ENCODE peak calls at places on chromosomes 6 and 20, in four cellular contexts. T is body of pancreas, C is fibroblast of lung, Q is cardiac fibroblast. O is an unnamed sample.
A peak's percentile ranks its signal among the peaks of the same experiment; 100 is the strongest.

GRCh38 chr20:61926253-61926613 is 139.4 kb downstream of the TAF4 start:
- DNase-seq in T (no peak), C (no peak), Q (no peak), O (no peak)

GRCh38 chr6:28553986-28554881 is 28.6 kb downstream of the GPX5 start:
- DNase-seq in T (peak; percentile 6), C (peak; percentile 3), Q (peak; percentile 21), O (no peak)

GRCh38 chr20:6086868-6087267 is 33.0 kb upstream of the LRRN4 start:
- DNase-seq in T (no peak), C (no peak), Q (no peak), O (no peak)

GRCh38 chr20:61959301-61959700 is 106.4 kb downstream of the TAF4 start:
- DNase-seq in T (no peak), C (no peak), Q (no peak), O (no peak)

GRCh38 chr6:46023216-46023915 is 7.7 kb upstream of the CLIC5 start:
- DNase-seq in T (peak; percentile 31), C (peak; percentile 28), Q (peak; percentile 42), O (no peak)

GRCh38 chr6:7125290-7125689 is 17.5 kb downstream of the RREB1 start:
- DNase-seq in T (no peak), C (no peak), Q (no peak), O (no peak)

GRCh38 chr6:28462401-28462800 is 19.1 kb upstream of the ZSCAN23 start:
- DNase-seq in T (no peak), C (no peak), Q (no peak), O (no peak)

GRCh38 chr6:39452306-39452705 is 129.8 kb upstream of the KCNK16 start:
- DNase-seq in T (no peak), C (peak; percentile 45), Q (peak; percentile 30), O (no peak)

GRCh38 chr6:139378882-139379341 is 4.5 kb upstream of the CITED2 start:
- DNase-seq in T (no peak), C (no peak), Q (peak; percentile 26), O (no peak)

GRCh38 chr6:100134703-100135102 is 140.7 kb upstream of the MCHR2 start:
- DNase-seq in T (no peak), C (no peak), Q (peak; percentile 26), O (no peak)

GRCh38 chr6:52686878-52687699 is 16.2 kb downstream of the TMEM14A start:
- DNase-seq in T (no peak), C (no peak), Q (no peak), O (no peak)

GRCh38 chr6:37168163-37168758 is 1.7 kb upstream of the PIM1 start:
- DNase-seq in T (no peak), C (no peak), Q (no peak), O (no peak)

GRCh38 chr6:119207973-119208725 is 129.7 kb upstream of the FAM184A start:
- DNase-seq in T (no peak), C (peak; percentile 90), Q (peak; percentile 61), O (no peak)

GRCh38 chr6:150813319-150813992 is 52.0 kb upstream of the MTHFD1L start:
- DNase-seq in T (no peak), C (peak; percentile 65), Q (peak; percentile 44), O (no peak)

GRCh38 chr20:32333988-32334885 is 23.9 kb upstream of the ASXL1 start:
- DNase-seq in T (peak; percentile 71), C (no peak), Q (peak; percentile 78), O (no peak)

GRCh38 chr6:20939161-20939775 is 405.0 kb downstream of the CDKAL1 start:
- DNase-seq in T (no peak), C (no peak), Q (no peak), O (no peak)

GRCh38 chr20:24066075-24066700 is 77.6 kb upstream of the GGTLC1 start:
- DNase-seq in T (no peak), C (no peak), Q (no peak), O (no peak)

GRCh38 chr6:114364295-114364694 is 21.5 kb upstream of the HS3ST5 start:
- DNase-seq in T (no peak), C (peak; percentile 52), Q (no peak), O (no peak)

GRCh38 chr6:134741193-134741521 is 208.7 kb downstream of the ALDH8A1 start:
- DNase-seq in T (no peak), C (no peak), Q (no peak), O (no peak)

GRCh38 chr6:157755752-157756411 is 67.2 kb upstream of the SNX9 start:
- DNase-seq in T (no peak), C (no peak), Q (no peak), O (no peak)

GRCh38 chr6:57252975-57253374 is 30.9 kb upstream of the RAB23 start:
- DNase-seq in T (no peak), C (peak; percentile 82), Q (peak; percentile 43), O (no peak)

GRCh38 chr6:111663232-111663631 is 57.6 kb upstream of the TRAF3IP2 start:
- DNase-seq in T (no peak), C (peak; percentile 8), Q (no peak), O (no peak)

GRCh38 chr6:144712541-144712940 is 427.4 kb downstream of the UTRN start:
- DNase-seq in T (no peak), C (peak; percentile 30), Q (peak; percentile 30), O (no peak)

GRCh38 chr6:36355819-36356218 is 19.1 kb upstream of the BNIP5 start:
- DNase-seq in T (no peak), C (no peak), Q (peak; percentile 88), O (no peak)

GRCh38 chr20:40741507-40742106 is 52.6 kb upstream of the MAFB start:
- DNase-seq in T (peak; percentile 56), C (peak; percentile 55), Q (peak; percentile 61), O (no peak)

GRCh38 chr6:25962368-25963127 is at the start of gene TRIM38:
- DNase-seq in T (peak; percentile 90), C (peak; percentile 95), Q (peak; percentile 94), O (peak; percentile 85)

GRCh38 chr6:155883741-155884140 is 428.1 kb upstream of the NOX3 start:
- DNase-seq in T (peak; percentile 13), C (peak; percentile 70), Q (peak; percentile 18), O (no peak)

GRCh38 chr6:106097368-106098231 is 11.5 kb downstream of the PRDM1 start:
- DNase-seq in T (peak; percentile 42), C (peak; percentile 81), Q (peak; percentile 57), O (no peak)

GRCh38 chr6:27213544-27214125 is 33.9 kb upstream of the PRSS16 start:
- DNase-seq in T (no peak), C (peak; percentile 15), Q (peak; percentile 7), O (no peak)

GRCh38 chr6:30556714-30556963 is 350 bp upstream of the GNL1 start:
- DNase-seq in T (peak; percentile 95), C (no peak), Q (no peak), O (peak; percentile 93)

GRCh38 chr6:28960846-28961500 is 37.2 kb upstream of the TRIM27 start:
- DNase-seq in T (no peak), C (no peak), Q (no peak), O (no peak)

GRCh38 chr6:92110390-92110789 is 1309.0 kb downstream of the EPHA7 start:
- DNase-seq in T (no peak), C (no peak), Q (no peak), O (no peak)

GRCh38 chr6:141953072-141953471 is 179.7 kb upstream of the GJE1 start:
- DNase-seq in T (no peak), C (no peak), Q (no peak), O (no peak)

DNA sequence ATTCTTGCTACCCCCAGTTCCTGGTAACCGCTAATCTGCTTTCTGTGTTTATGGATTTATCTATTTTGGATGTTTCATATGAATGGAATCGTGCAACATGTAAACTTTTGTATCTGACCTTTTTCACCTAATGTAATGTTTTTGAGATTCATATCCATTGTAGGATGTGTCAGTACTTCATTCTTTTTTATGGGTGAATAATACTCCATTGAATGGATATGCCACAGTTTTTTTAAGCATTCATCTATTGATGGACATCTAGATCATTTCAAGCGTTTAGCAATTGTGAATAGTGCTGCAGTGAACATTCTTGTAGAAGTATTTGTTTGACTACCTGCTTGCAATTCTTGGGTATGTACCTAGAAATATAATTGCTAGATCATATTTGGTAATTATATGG is 13.0 kb downstream of the KDM1B start:
- DNase-seq in T (no peak), C (no peak), Q (no peak), O (no peak)
- H3K4me3 ChIP-seq in T (no peak overlapping the region), C (no peak overlapping the region), Q (no peak overlapping the region), O (no peak overlapping the region)

GRCh38 chr20:38730167-38730988 is 6.1 kb downstream of the SLC32A1 start:
- DNase-seq in T (no peak), C (no peak), Q (no peak), O (no peak)
- H3K4me3 ChIP-seq in T (no peak overlapping the region), C (no peak overlapping the region), Q (no peak overlapping the region), O (peak overlapping the region; percentile 66)

DNA sequence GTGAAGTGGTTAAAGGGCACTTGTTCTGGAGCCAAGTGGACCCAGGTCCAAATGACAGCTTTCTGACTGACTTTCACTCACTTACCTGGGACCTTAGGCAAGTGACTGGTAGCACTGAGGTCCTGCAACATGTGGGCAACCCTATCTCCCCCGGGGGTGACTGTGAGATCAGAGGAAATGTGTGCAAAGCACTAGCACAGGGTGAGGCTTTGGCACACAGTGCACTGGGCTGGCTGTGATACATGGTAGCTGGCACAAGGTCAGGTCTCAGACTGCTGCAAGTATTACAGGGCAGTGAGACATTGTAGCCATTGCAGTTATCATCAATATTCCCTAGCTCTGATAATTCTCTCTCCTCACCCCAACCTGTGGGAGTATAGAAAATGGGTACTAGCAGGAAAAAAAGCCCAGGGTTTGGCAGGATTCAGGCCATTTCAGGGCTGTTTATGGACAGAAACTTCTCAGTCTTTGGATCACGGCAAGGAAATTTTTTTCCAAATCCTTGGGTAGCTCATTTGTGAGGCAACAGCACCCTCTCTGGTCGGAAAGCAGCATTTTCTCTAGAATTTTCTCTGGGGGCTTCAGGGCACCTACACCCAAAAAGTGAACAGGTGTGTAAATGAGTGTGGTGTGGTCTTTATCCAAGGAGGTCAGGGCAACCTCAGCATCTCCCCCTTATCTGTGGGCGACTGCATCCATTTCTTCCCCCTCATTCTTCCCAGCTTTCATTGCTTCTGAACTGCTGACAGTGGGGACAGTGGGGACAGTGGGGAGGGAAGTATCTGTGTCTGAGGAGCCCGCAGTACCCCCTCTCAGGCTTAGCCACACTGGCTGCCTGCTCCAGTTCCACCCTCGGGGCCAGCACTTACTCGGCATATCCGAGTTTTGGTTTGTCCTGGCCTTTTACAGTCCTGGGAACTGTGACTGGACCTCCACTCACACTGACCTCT is 148.7 kb upstream of the PHACTR3 start:
- DNase-seq in T (peak; percentile 54), C (peak; percentile 8), Q (peak; percentile 17), O (no peak)
- H3K4me3 ChIP-seq in T (no peak overlapping the region), C (no peak overlapping the region), Q (no peak overlapping the region), O (no peak overlapping the region)

DNA sequence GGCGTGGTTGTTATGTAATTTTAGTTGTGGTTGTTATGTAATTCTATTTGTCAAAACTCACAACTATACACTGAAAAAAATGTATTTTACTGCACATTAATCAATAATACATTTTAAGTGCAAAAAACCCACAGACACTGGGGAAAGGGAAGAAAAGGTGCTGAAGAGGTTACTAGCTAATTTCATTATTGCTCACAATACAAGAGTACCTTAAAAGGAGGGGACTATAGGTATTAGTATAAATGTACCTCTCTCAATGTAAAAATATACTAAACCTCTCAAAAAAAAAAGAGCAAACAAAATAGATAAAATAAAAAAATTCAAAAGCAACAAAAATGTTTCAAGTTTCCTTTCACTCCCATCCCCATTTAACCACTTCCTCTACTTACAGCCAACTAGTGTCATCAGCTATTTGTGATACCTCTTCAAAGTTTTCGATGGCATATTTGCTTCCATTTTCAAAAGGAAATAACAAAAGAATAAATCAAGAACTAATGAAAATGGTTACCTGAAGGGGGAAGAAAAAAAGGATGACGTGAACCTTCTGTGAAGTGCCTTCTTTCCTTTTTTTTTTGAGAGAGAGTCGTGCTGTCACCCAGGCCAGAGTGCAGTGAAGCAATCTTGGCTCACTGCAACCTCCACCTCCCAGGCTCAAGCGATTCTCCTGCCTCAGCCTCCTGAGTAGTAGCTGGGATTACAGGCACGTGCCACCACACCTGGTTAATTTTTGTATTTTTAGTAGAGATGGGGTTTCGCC is 30.2 kb downstream of the RANBP9 start:
- DNase-seq in T (no peak), C (no peak), Q (no peak), O (no peak)
- H3K4me3 ChIP-seq in T (no peak overlapping the region), C (no peak overlapping the region), Q (no peak overlapping the region), O (no peak overlapping the region)

GRCh38 chr20:46099491-46100287 is 9.9 kb upstream of the NCOA5 start:
- DNase-seq in T (no peak), C (no peak), Q (no peak), O (no peak)
- H3K4me3 ChIP-seq in T (no peak overlapping the region), C (no peak overlapping the region), Q (no peak overlapping the region), O (peak overlapping the region; percentile 12)